ENCODE peak calls at places on chromosomes 5 and 9, in seven cellular contexts. One of them, this sample, is unnamed.

GRCh38 chr5:133924221-133924920 is 44.1 kb downstream of the C5orf15 start:
- DNase-seq in GM12865: no peak
- DNase-seq in tibial artery: no peak
- DNase-seq in RWPE1: no peak
- DNase-seq in nephron progenitor cell: no peak
- DNase-seq in AG09319: no peak
- DNase-seq in upper lobe of right lung: no peak
- DNase-seq in this sample: no peak

GRCh38 chr9:120742951-120743416 is 28.7 kb upstream of the MEGF9 start:
- DNase-seq in nephron progenitor cell: peak; percentile 7
- DNase-seq in GM12865: peak; percentile 61
- DNase-seq in upper lobe of right lung: no peak
- DNase-seq in tibial artery: no peak
- DNase-seq in AG09319: no peak
- DNase-seq in RWPE1: peak; percentile 66
- DNase-seq in this sample: no peak

GRCh38 chr9:136614372-136614922 is 48.3 kb upstream of the EGFL7 start:
- DNase-seq in RWPE1: no peak
- DNase-seq in AG09319: peak; percentile 32
- DNase-seq in GM12865: no peak
- DNase-seq in nephron progenitor cell: no peak
- DNase-seq in upper lobe of right lung: no peak
- DNase-seq in tibial artery: no peak
- DNase-seq in this sample: no peak

GRCh38 chr5:156208271-156208670 is 118.7 kb upstream of the SGCD start:
- DNase-seq in upper lobe of right lung: no peak
- DNase-seq in GM12865: peak; percentile 24
- DNase-seq in AG09319: no peak
- DNase-seq in RWPE1: no peak
- DNase-seq in nephron progenitor cell: peak; percentile 12
- DNase-seq in tibial artery: no peak
- DNase-seq in this sample: no peak

GRCh38 chr5:57566914-57567313 is 84.3 kb upstream of the ACTBL2 start:
- DNase-seq in nephron progenitor cell: no peak
- DNase-seq in GM12865: peak; percentile 3
- DNase-seq in AG09319: peak; percentile 42
- DNase-seq in RWPE1: no peak
- DNase-seq in tibial artery: no peak
- DNase-seq in upper lobe of right lung: no peak
- DNase-seq in this sample: no peak

GRCh38 chr5:165617491-165617890 is 2112.1 kb downstream of the MAT2B start:
- DNase-seq in RWPE1: no peak
- DNase-seq in GM12865: no peak
- DNase-seq in AG09319: no peak
- DNase-seq in nephron progenitor cell: no peak
- DNase-seq in tibial artery: no peak
- DNase-seq in upper lobe of right lung: no peak
- DNase-seq in this sample: no peak

GRCh38 chr5:135030691-135031145 is 3.3 kb downstream of the PITX1 start:
- DNase-seq in AG09319: no peak
- DNase-seq in nephron progenitor cell: no peak
- DNase-seq in RWPE1: peak; percentile 67
- DNase-seq in upper lobe of right lung: no peak
- DNase-seq in tibial artery: no peak
- DNase-seq in GM12865: no peak
- DNase-seq in this sample: no peak

GRCh38 chr9:10252174-10252573 is 360.6 kb downstream of the PTPRD start:
- DNase-seq in tibial artery: no peak
- DNase-seq in RWPE1: no peak
- DNase-seq in upper lobe of right lung: no peak
- DNase-seq in nephron progenitor cell: no peak
- DNase-seq in AG09319: no peak
- DNase-seq in GM12865: no peak
- DNase-seq in this sample: no peak

GRCh38 chr5:75335952-75336624 is 932 bp upstream of the HMGCR start:
- DNase-seq in AG09319: peak; percentile 59
- DNase-seq in upper lobe of right lung: no peak
- DNase-seq in tibial artery: no peak
- DNase-seq in RWPE1: peak; percentile 62
- DNase-seq in GM12865: peak; percentile 52
- DNase-seq in nephron progenitor cell: no peak
- DNase-seq in this sample: no peak

GRCh38 chr9:21777701-21778100 is 24.7 kb upstream of the MTAP start:
- DNase-seq in AG09319: peak; percentile 49
- DNase-seq in nephron progenitor cell: no peak
- DNase-seq in upper lobe of right lung: no peak
- DNase-seq in RWPE1: no peak
- DNase-seq in GM12865: no peak
- DNase-seq in tibial artery: no peak
- DNase-seq in this sample: no peak

GRCh38 chr5:140108093-140109049 is 5.5 kb upstream of the PURA start:
- DNase-seq in AG09319: no peak
- DNase-seq in GM12865: peak; percentile 25
- DNase-seq in tibial artery: peak; percentile 31
- DNase-seq in nephron progenitor cell: peak; percentile 31
- DNase-seq in RWPE1: peak; percentile 53
- DNase-seq in upper lobe of right lung: peak; percentile 68
- DNase-seq in this sample: no peak

GRCh38 chr9:104009853-104010252 is 84.3 kb upstream of the SMC2 start:
- DNase-seq in tibial artery: no peak
- DNase-seq in GM12865: no peak
- DNase-seq in AG09319: no peak
- DNase-seq in RWPE1: no peak
- DNase-seq in upper lobe of right lung: no peak
- DNase-seq in nephron progenitor cell: no peak
- DNase-seq in this sample: no peak

GRCh38 chr9:76835571-76836283 is 70.2 kb downstream of the PRUNE2 start:
- DNase-seq in upper lobe of right lung: no peak
- DNase-seq in AG09319: peak; percentile 87
- DNase-seq in GM12865: no peak
- DNase-seq in RWPE1: peak; percentile 36
- DNase-seq in tibial artery: no peak
- DNase-seq in nephron progenitor cell: no peak
- DNase-seq in this sample: no peak

GRCh38 chr5:39138182-39138487 is 63.9 kb upstream of the RICTOR start:
- DNase-seq in nephron progenitor cell: no peak
- DNase-seq in GM12865: no peak
- DNase-seq in RWPE1: no peak
- DNase-seq in tibial artery: no peak
- DNase-seq in AG09319: no peak
- DNase-seq in upper lobe of right lung: no peak
- DNase-seq in this sample: no peak

GRCh38 chr5:176646049-176646706 is 1.1 kb upstream of the TSPAN17 start:
- DNase-seq in tibial artery: no peak
- DNase-seq in AG09319: no peak
- DNase-seq in nephron progenitor cell: no peak
- DNase-seq in GM12865: no peak
- DNase-seq in RWPE1: no peak
- DNase-seq in upper lobe of right lung: no peak
- DNase-seq in this sample: no peak

GRCh38 chr5:176665517-176665916 is 18.2 kb downstream of the TSPAN17 start:
- DNase-seq in upper lobe of right lung: no peak
- DNase-seq in tibial artery: no peak
- DNase-seq in AG09319: no peak
- DNase-seq in nephron progenitor cell: no peak
- DNase-seq in RWPE1: no peak
- DNase-seq in GM12865: no peak
- DNase-seq in this sample: no peak

GRCh38 chr9:18665947-18666346 is 192.0 kb downstream of the ADAMTSL1 start:
- DNase-seq in RWPE1: no peak
- DNase-seq in GM12865: no peak
- DNase-seq in upper lobe of right lung: no peak
- DNase-seq in tibial artery: no peak
- DNase-seq in AG09319: no peak
- DNase-seq in nephron progenitor cell: no peak
- DNase-seq in this sample: no peak

GRCh38 chr9:20884985-20885593 is 146.4 kb downstream of the HACD4 start:
- DNase-seq in GM12865: peak; percentile 77
- DNase-seq in RWPE1: peak; percentile 18
- DNase-seq in tibial artery: peak; percentile 57
- DNase-seq in nephron progenitor cell: peak; percentile 33
- DNase-seq in AG09319: peak; percentile 15
- DNase-seq in upper lobe of right lung: no peak
- DNase-seq in this sample: no peak

GRCh38 chr5:102778478-102778877 is 23.4 kb downstream of the PAM start:
- DNase-seq in GM12865: no peak
- DNase-seq in nephron progenitor cell: no peak
- DNase-seq in upper lobe of right lung: no peak
- DNase-seq in RWPE1: peak; percentile 18
- DNase-seq in tibial artery: no peak
- DNase-seq in AG09319: no peak
- DNase-seq in this sample: no peak

GRCh38 chr5:73180561-73180960 is 7.6 kb downstream of the TMEM174 start:
- DNase-seq in AG09319: no peak
- DNase-seq in nephron progenitor cell: no peak
- DNase-seq in GM12865: no peak
- DNase-seq in upper lobe of right lung: no peak
- DNase-seq in tibial artery: no peak
- DNase-seq in RWPE1: no peak
- DNase-seq in this sample: no peak

GRCh38 chr5:149113669-149114068 is 27.6 kb upstream of the ABLIM3 start:
- DNase-seq in AG09319: no peak
- DNase-seq in RWPE1: peak; percentile 68
- DNase-seq in GM12865: no peak
- DNase-seq in upper lobe of right lung: no peak
- DNase-seq in tibial artery: no peak
- DNase-seq in nephron progenitor cell: no peak
- DNase-seq in this sample: no peak

GRCh38 chr5:137156175-137156574 is 343.0 kb downstream of the SPOCK1 start:
- DNase-seq in tibial artery: no peak
- DNase-seq in nephron progenitor cell: no peak
- DNase-seq in AG09319: no peak
- DNase-seq in upper lobe of right lung: no peak
- DNase-seq in GM12865: no peak
- DNase-seq in RWPE1: no peak
- DNase-seq in this sample: no peak

GRCh38 chr5:173303878-173304590 is 24.2 kb downstream of the STC2 start:
- DNase-seq in RWPE1: no peak
- DNase-seq in AG09319: no peak
- DNase-seq in nephron progenitor cell: peak; percentile 68
- DNase-seq in GM12865: no peak
- DNase-seq in upper lobe of right lung: no peak
- DNase-seq in tibial artery: no peak
- DNase-seq in this sample: no peak

DNA sequence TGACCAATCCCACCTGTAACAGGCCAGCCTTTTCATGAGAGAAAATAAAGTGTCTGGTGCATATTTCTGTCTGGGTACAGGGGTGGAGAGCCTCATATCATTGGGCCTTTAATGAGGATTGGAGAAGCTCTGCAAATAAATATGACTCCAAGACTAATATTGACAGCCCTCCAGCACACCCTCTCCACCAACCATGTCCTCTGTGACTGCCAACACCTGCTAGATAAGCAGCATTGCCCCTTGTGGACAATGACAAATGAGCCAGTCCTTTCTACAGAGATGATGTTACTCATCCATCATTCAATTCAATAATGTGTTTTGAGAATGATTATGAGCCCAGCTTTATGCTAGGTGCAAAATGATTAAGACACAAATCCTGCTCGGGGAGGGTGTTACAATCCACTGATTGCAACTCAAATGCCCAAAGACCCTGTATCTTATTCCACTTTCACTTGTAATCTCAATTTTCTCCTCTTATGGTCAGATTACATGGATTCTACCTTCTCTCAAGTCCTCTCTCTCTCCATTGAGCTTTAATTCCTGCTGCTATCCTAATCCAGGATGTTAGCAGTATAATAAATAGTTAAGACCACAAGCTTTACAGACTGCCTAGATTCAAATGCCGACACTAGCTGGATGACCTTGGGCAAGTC is 2.1 kb upstream of the GFRA3 start:
- DNase-seq in AG09319: no peak
- DNase-seq in RWPE1: no peak
- DNase-seq in tibial artery: no peak
- DNase-seq in upper lobe of right lung: no peak
- DNase-seq in GM12865: no peak
- DNase-seq in nephron progenitor cell: no peak
- DNase-seq in this sample: no peak
- TF ChIP-seq CTCF in AG09319: no peak
- TF ChIP-seq CTCF in RWPE1: no peak
- TF ChIP-seq CTCF in tibial artery: no peak
- TF ChIP-seq CTCF in upper lobe of right lung: no peak
- TF ChIP-seq CTCF in GM12865: no peak
- TF ChIP-seq CTCF in nephron progenitor cell: no peak
- TF ChIP-seq CTCF in this sample: no peak

GRCh38 chr9:114507726-114508125 is 2.5 kb upstream of the WHRN start:
- DNase-seq in GM12865: peak; percentile 26
- DNase-seq in RWPE1: peak; percentile 46
- DNase-seq in upper lobe of right lung: no peak
- DNase-seq in tibial artery: no peak
- DNase-seq in AG09319: no peak
- DNase-seq in nephron progenitor cell: no peak
- DNase-seq in this sample: no peak
- TF ChIP-seq CTCF in GM12865: peak; percentile 30
- TF ChIP-seq CTCF in RWPE1: no peak
- TF ChIP-seq CTCF in upper lobe of right lung: peak; percentile 40
- TF ChIP-seq CTCF in tibial artery: no peak
- TF ChIP-seq CTCF in AG09319: peak; percentile 36
- TF ChIP-seq CTCF in nephron progenitor cell: no peak
- TF ChIP-seq CTCF in this sample: peak; percentile 32

GRCh38 chr9:134324359-134325095 is 1.7 kb upstream of the RXRA start:
- DNase-seq in tibial artery: no peak
- DNase-seq in AG09319: no peak
- DNase-seq in RWPE1: peak; percentile 86
- DNase-seq in GM12865: no peak
- DNase-seq in upper lobe of right lung: no peak
- DNase-seq in nephron progenitor cell: no peak
- DNase-seq in this sample: peak; percentile 63
- TF ChIP-seq CTCF in tibial artery: no peak
- TF ChIP-seq CTCF in AG09319: no peak
- TF ChIP-seq CTCF in RWPE1: no peak
- TF ChIP-seq CTCF in GM12865: no peak
- TF ChIP-seq CTCF in upper lobe of right lung: no peak
- TF ChIP-seq CTCF in nephron progenitor cell: no peak
- TF ChIP-seq CTCF in this sample: no peak

DNA sequence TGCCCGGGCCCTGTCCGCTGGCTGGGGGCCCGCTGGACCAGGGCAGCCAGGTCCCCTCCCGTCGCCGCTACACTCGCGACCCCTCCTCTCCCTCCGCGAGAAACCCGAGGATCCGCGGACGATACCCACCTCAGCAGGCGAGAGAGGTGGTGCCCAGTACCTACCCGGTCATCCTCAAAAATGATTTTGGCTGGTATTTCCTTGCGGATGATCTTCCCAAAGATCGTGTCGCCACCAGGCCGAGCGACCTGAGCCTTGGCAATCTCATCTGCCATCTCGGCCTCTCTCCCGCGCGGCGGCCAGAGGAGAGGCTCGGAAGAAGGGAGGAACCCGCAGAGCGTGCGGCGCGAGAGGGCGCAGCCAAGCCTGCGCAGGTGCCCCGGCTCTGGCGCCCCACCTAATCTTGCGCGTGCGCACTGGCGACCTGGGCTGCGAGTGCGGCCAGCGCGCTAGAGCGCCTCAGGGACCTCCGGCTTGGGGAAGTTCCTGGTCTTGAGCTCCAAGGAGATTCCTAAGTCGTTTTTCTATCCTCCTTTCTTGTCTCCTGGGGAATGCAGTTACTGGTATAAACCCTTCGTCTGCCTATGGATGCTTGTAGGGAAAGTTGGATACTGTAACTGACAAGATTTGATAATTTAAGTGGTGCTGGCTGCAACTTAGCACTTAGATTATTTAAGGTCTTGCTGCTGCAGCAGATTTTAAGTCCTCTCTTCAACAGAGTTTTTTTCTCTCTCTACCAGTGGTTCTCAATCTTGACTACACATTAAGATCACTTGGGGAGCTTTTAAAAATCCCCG is at the start of gene HINT1:
- DNase-seq in nephron progenitor cell: peak; percentile 94
- DNase-seq in upper lobe of right lung: peak; percentile 98
- DNase-seq in AG09319: peak; percentile 69
- DNase-seq in tibial artery: peak; percentile 83
- DNase-seq in GM12865: peak; percentile 96
- DNase-seq in RWPE1: peak; percentile 98
- DNase-seq in this sample: peak; percentile 82
- TF ChIP-seq CTCF in nephron progenitor cell: no peak
- TF ChIP-seq CTCF in upper lobe of right lung: peak; percentile 8
- TF ChIP-seq CTCF in AG09319: peak; percentile 28
- TF ChIP-seq CTCF in tibial artery: no peak
- TF ChIP-seq CTCF in GM12865: peak; percentile 29
- TF ChIP-seq CTCF in RWPE1: peak; percentile 16
- TF ChIP-seq CTCF in this sample: peak; percentile 7

This sample was measured in CD14-positive monocyte.